ENCODE peak calls at places on chromosomes 1 and 21, in nine cellular contexts. D, J, A, Q, T, X, S, Y and V are unnamed samples.

GRCh38 chr21:34845521-34846213 is 176.9 kb downstream of the CLIC6 start:
- DNase-seq in D (peak; percentile 75), J (peak; percentile 88), A (peak; percentile 62), Q (peak; percentile 51), T (peak; percentile 16), X (peak; percentile 73), S (no peak), Y (peak; percentile 95), V (no peak)

GRCh38 chr1:151991663-151992344 is 1.9 kb downstream of the S100A10 start:
- DNase-seq in D (no peak), J (no peak), A (no peak), Q (no peak), T (no peak), X (no peak), S (no peak), Y (no peak), V (no peak)

GRCh38 chr1:94301186-94301585 is 63.8 kb upstream of the ARHGAP29 start:
- DNase-seq in D (no peak), J (peak; percentile 68), A (no peak), Q (no peak), T (no peak), X (no peak), S (no peak), Y (no peak), V (no peak)

GRCh38 chr1:151399890-151400235 is 490 bp downstream of the PSMB4 start:
- DNase-seq in D (no peak), J (peak; percentile 27), A (peak; percentile 84), Q (no peak), T (peak; percentile 31), X (peak; percentile 15), S (peak; percentile 18), Y (peak; percentile 25), V (no peak)

GRCh38 chr1:192378276-192378675 is 61.5 kb downstream of the RGS21 start:
- DNase-seq in D (no peak), J (no peak), A (no peak), Q (peak; percentile 8), T (no peak), X (no peak), S (no peak), Y (no peak), V (no peak)

GRCh38 chr1:155208656-155209372 is at the start of gene MTX1:
- DNase-seq in D (no peak), J (peak; percentile 69), A (peak; percentile 98), Q (no peak), T (peak; percentile 87), X (peak; percentile 89), S (peak; percentile 88), Y (peak; percentile 81), V (no peak)

GRCh38 chr21:28776251-28776650 is 216.4 kb downstream of the LTN1 start:
- DNase-seq in D (no peak), J (peak; percentile 96), A (no peak), Q (peak; percentile 74), T (no peak), X (peak; percentile 95), S (no peak), Y (peak; percentile 86), V (peak; percentile 71)

GRCh38 chr21:42107881-42108553 is 36.9 kb downstream of the UMODL1 start:
- DNase-seq in D (no peak), J (peak; percentile 48), A (no peak), Q (peak; percentile 10), T (peak; percentile 98), X (no peak), S (peak; percentile 63), Y (peak; percentile 48), V (no peak)

GRCh38 chr1:226604846-226605572 is 56.4 kb downstream of the STUM start:
- DNase-seq in D (no peak), J (peak; percentile 38), A (no peak), Q (no peak), T (no peak), X (no peak), S (no peak), Y (no peak), V (no peak)

GRCh38 chr1:184160236-184160635 is 108.7 kb downstream of the TSEN15 start:
- DNase-seq in D (no peak), J (peak; percentile 88), A (no peak), Q (no peak), T (no peak), X (peak; percentile 75), S (no peak), Y (peak; percentile 86), V (peak; percentile 23)

GRCh38 chr1:234725177-234726132 is 115.5 kb upstream of the IRF2BP2 start:
- DNase-seq in D (no peak), J (no peak), A (peak; percentile 90), Q (no peak), T (peak; percentile 68), X (no peak), S (peak; percentile 62), Y (peak; percentile 25), V (no peak)

GRCh38 chr1:227318852-227319607 is 738 bp upstream of the CDC42BPA start:
- DNase-seq in D (no peak), J (peak; percentile 22), A (peak; percentile 87), Q (no peak), T (no peak), X (peak; percentile 30), S (peak; percentile 40), Y (peak; percentile 67), V (no peak)

GRCh38 chr21:46454634-46455390 is 3.9 kb upstream of the DIP2A start:
- DNase-seq in D (no peak), J (no peak), A (no peak), Q (no peak), T (no peak), X (no peak), S (no peak), Y (no peak), V (no peak)

GRCh38 chr1:121458291-121459048 is 273.7 kb downstream of the SRGAP2C start:
- DNase-seq in D (no peak), J (peak; percentile 18), A (no peak), Q (no peak), T (peak; percentile 94), X (no peak), S (no peak), Y (no peak), V (no peak)

GRCh38 chr1:218502383-218502782 is 157.2 kb downstream of the TGFB2 start:
- DNase-seq in D (no peak), J (no peak), A (no peak), Q (no peak), T (no peak), X (no peak), S (no peak), Y (no peak), V (no peak)
- H3K4me3 ChIP-seq in D (no peak overlapping the region), J (no peak overlapping the region), A (no peak overlapping the region), Q (no peak overlapping the region), T (no peak overlapping the region), X (no peak overlapping the region), S (no peak overlapping the region), Y (no peak overlapping the region), V (no peak overlapping the region)

GRCh38 chr1:27773732-27774445 is 870 bp downstream of the STX12 start:
- DNase-seq in D (no peak), J (peak; percentile 29), A (no peak), Q (no peak), T (peak; percentile 47), X (peak; percentile 6), S (no peak), Y (peak; percentile 50), V (no peak)

GRCh38 chr1:27772071-27772470 is 948 bp upstream of the STX12 start:
- DNase-seq in D (no peak), J (peak; percentile 25), A (no peak), Q (no peak), T (peak; percentile 11), X (no peak), S (no peak), Y (peak; percentile 42), V (no peak)

GRCh38 chr1:27772932-27773731 is at the start of gene STX12:
- DNase-seq in D (peak; percentile 97), J (peak; percentile 100), A (peak; percentile 100), Q (peak; percentile 99), T (peak; percentile 98), X (peak; percentile 99), S (peak; percentile 98), Y (peak; percentile 99), V (peak; percentile 99)

GRCh38 chr1:27772581-27772931 is 463 bp upstream of the STX12 start:
- DNase-seq in D (no peak), J (no peak), A (no peak), Q (no peak), T (peak; percentile 4), X (no peak), S (no peak), Y (no peak), V (no peak)

DNA sequence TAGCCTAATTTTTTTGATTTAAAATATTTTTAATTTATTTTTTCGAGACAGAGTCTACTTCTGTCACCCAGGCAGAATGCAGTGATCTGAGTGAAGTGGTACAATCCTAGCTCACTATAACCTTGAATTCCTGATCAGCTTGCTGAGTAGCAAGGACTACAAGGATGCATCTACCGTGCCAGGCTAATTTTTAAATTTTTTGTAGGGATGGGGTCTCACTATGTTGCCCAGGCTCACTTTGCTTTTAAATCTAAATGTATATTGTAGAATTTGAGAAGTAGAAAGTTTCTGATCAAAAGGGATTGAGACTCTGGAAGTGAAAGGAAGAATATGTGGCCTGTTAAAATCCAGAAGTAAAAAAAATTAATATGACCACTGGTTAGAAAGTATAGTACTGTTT is 1.6 kb downstream of the STX12 start:
- DNase-seq in D (no peak), J (no peak), A (no peak), Q (no peak), T (no peak), X (no peak), S (no peak), Y (no peak), V (no peak)
- H3K4me3 ChIP-seq in D (no peak overlapping the region), J (peak overlapping the region; percentile 95), A (no peak overlapping the region), Q (peak overlapping the region; percentile 99), T (no peak overlapping the region), X (no peak overlapping the region), S (no peak overlapping the region), Y (peak overlapping the region; percentile 76), V (no peak overlapping the region)

GRCh38 chr1:20343149-20343936 is 52.7 kb downstream of the VWA5B1 start:
- DNase-seq in D (no peak), J (no peak), A (no peak), Q (no peak), T (peak; percentile 95), X (no peak), S (no peak), Y (no peak), V (no peak)
- H3K4me3 ChIP-seq in D (no peak overlapping the region), J (no peak overlapping the region), A (no peak overlapping the region), Q (no peak overlapping the region), T (peak overlapping the region; percentile 58), X (no peak overlapping the region), S (no peak overlapping the region), Y (no peak overlapping the region), V (no peak overlapping the region)

GRCh38 chr1:28751315-28752056 is 14.7 kb downstream of the YTHDF2 start:
- DNase-seq in D (no peak), J (peak; percentile 67), A (no peak), Q (no peak), T (no peak), X (peak; percentile 21), S (no peak), Y (peak; percentile 79), V (peak; percentile 25)

GRCh38 chr1:28758420-28758819 is 21.7 kb downstream of the YTHDF2 start:
- DNase-seq in D (no peak), J (no peak), A (peak; percentile 15), Q (no peak), T (no peak), X (no peak), S (no peak), Y (no peak), V (no peak)

GRCh38 chr1:28759257-28759656 is 22.5 kb downstream of the YTHDF2 start:
- DNase-seq in D (no peak), J (no peak), A (no peak), Q (no peak), T (no peak), X (no peak), S (no peak), Y (no peak), V (no peak)

GRCh38 chr1:28756846-28757245 is 20.1 kb downstream of the YTHDF2 start:
- DNase-seq in D (no peak), J (no peak), A (no peak), Q (no peak), T (no peak), X (no peak), S (no peak), Y (no peak), V (no peak)

GRCh38 chr1:28755701-28756100 is 19.0 kb downstream of the YTHDF2 start:
- DNase-seq in D (no peak), J (no peak), A (no peak), Q (no peak), T (no peak), X (no peak), S (no peak), Y (peak; percentile 42), V (no peak)
- H3K4me3 ChIP-seq in D (no peak overlapping the region), J (no peak overlapping the region), A (no peak overlapping the region), Q (no peak overlapping the region), T (no peak overlapping the region), X (no peak overlapping the region), S (no peak overlapping the region), Y (no peak overlapping the region), V (no peak overlapping the region)